ENCODE peak calls at places on chromosomes 13 and 19, in ten cellular contexts. M is gastrocnemius medialis, S is IMR-90, W is right lobe of liver, O is thyroid gland, D is A549, N is breast epithelium, L is GM12892, I is Peyer's patch, G is NB4. P is an unnamed sample.

GRCh38 chr13:110123041-110123809 is 183.7 kb downstream of the COL4A1 start:
- DNase-seq in M (no peak), S (no peak), W (no peak), O (no peak), D (no peak), N (no peak), L (no peak), I (no peak), G (no peak), P (no peak)

GRCh38 chr19:9914315-9915207 is 21.8 kb downstream of the OLFM2 start:
- DNase-seq in M (peak), S (peak), W (peak), O (peak), D (peak), N (peak), L (peak), I (peak), G (peak), P (peak)

GRCh38 chr19:46019270-46019669 is 3.6 kb downstream of the PGLYRP1 start:
- DNase-seq in M (no peak), S (no peak), W (no peak), O (no peak), D (no peak), N (no peak), L (no peak), I (no peak), G (no peak), P (no peak)

GRCh38 chr19:55912916-55913315 is 19.2 kb downstream of the NLRP13 start:
- DNase-seq in M (no peak), S (no peak), W (no peak), O (no peak), D (no peak), N (no peak), L (no peak), I (no peak), G (no peak), P (no peak)

GRCh38 chr13:51623473-51623872 is 39.2 kb downstream of the WDFY2 start:
- DNase-seq in M (no peak), S (no peak), W (no peak), O (no peak), D (no peak), N (no peak), L (no peak), I (no peak), G (peak), P (peak)

GRCh38 chr13:110242615-110243014 is 64.3 kb downstream of the COL4A1 start:
- DNase-seq in M (no peak), S (no peak), W (no peak), O (no peak), D (no peak), N (no peak), L (no peak), I (no peak), G (no peak), P (no peak)

GRCh38 chr13:42364613-42365000 is 92.7 kb downstream of the AKAP11 start:
- DNase-seq in M (no peak), S (no peak), W (no peak), O (no peak), D (no peak), N (no peak), L (no peak), I (no peak), G (no peak), P (no peak)

GRCh38 chr19:18070181-18070580 is 16.6 kb downstream of the IL12RB1 start:
- DNase-seq in M (no peak), S (no peak), W (no peak), O (no peak), D (no peak), N (no peak), L (no peak), I (no peak), G (no peak), P (no peak)

GRCh38 chr13:47437411-47437810 is 540.6 kb upstream of the HTR2A start:
- DNase-seq in M (no peak), S (peak), W (no peak), O (no peak), D (no peak), N (no peak), L (no peak), I (no peak), G (no peak), P (no peak)

GRCh38 chr19:52343548-52343947 is 7.5 kb downstream of the ZNF610 start:
- DNase-seq in M (no peak), S (peak), W (no peak), O (peak), D (no peak), N (peak), L (peak), I (peak), G (peak), P (peak)

GRCh38 chr19:9620842-9621155 is 233 bp downstream of the ZNF561 start:
- DNase-seq in M (no peak), S (no peak), W (no peak), O (no peak), D (no peak), N (no peak), L (no peak), I (no peak), G (no peak), P (no peak)

GRCh38 chr19:49395581-49396407 is 7.7 kb downstream of the KASH5 start:
- DNase-seq in M (no peak), S (no peak), W (no peak), O (no peak), D (no peak), N (no peak), L (no peak), I (no peak), G (no peak), P (no peak)

GRCh38 chr19:35248310-35249145 is at the start of gene LSR:
- DNase-seq in M (no peak), S (no peak), W (peak), O (peak), D (peak), N (peak), L (peak), I (peak), G (no peak), P (no peak)

GRCh38 chr13:113421673-113422270 is 31.5 kb downstream of the ADPRHL1 start:
- DNase-seq in M (no peak), S (peak), W (no peak), O (no peak), D (no peak), N (no peak), L (no peak), I (no peak), G (no peak), P (no peak)

GRCh38 chr19:30216453-30216852 is 155.7 kb upstream of the ZNF536 start:
- DNase-seq in M (no peak), S (no peak), W (no peak), O (no peak), D (no peak), N (no peak), L (no peak), I (no peak), G (no peak), P (no peak)

GRCh38 chr19:17529239-17530158 is 18.1 kb downstream of the PGLS start:
- DNase-seq in M (no peak), S (no peak), W (no peak), O (no peak), D (no peak), N (no peak), L (no peak), I (no peak), G (peak), P (no peak)

GRCh38 chr13:46668302-46668720 is 115.3 kb downstream of the LRCH1 start:
- DNase-seq in M (peak), S (peak), W (no peak), O (peak), D (no peak), N (no peak), L (no peak), I (no peak), G (no peak), P (peak)

GRCh38 chr19:18428173-18428836 is 9.1 kb downstream of the SSBP4 start:
- DNase-seq in M (no peak), S (no peak), W (no peak), O (no peak), D (no peak), N (no peak), L (no peak), I (no peak), G (no peak), P (no peak)

GRCh38 chr13:110525328-110526319 is 35.9 kb downstream of the RAB20 start:
- DNase-seq in M (peak), S (no peak), W (peak), O (peak), D (no peak), N (no peak), L (peak), I (peak), G (no peak), P (no peak)

GRCh38 chr13:111007209-111007608 is 92.3 kb upstream of the ANKRD10 start:
- DNase-seq in M (no peak), S (no peak), W (no peak), O (no peak), D (no peak), N (no peak), L (no peak), I (no peak), G (peak), P (no peak)

GRCh38 chr13:38045278-38046048 is 175.9 kb upstream of the TRPC4 start:
- DNase-seq in M (no peak), S (peak), W (no peak), O (no peak), D (no peak), N (no peak), L (no peak), I (no peak), G (peak), P (peak)

GRCh38 chr19:35555301-35556005 is 8.0 kb downstream of the ATP4A start:
- DNase-seq in M (no peak), S (peak), W (no peak), O (no peak), D (peak), N (no peak), L (no peak), I (no peak), G (peak), P (peak)

GRCh38 chr13:113245858-113246791 is 36.7 kb downstream of the CUL4A start:
- DNase-seq in M (no peak), S (peak), W (no peak), O (peak), D (no peak), N (no peak), L (no peak), I (no peak), G (no peak), P (peak)

GRCh38 chr19:41801682-41802317 is 5.4 kb downstream of the CEACAM3 start:
- DNase-seq in M (no peak), S (no peak), W (peak), O (no peak), D (no peak), N (no peak), L (no peak), I (no peak), G (peak), P (no peak)

GRCh38 chr19:6752257-6753177 is 13.0 kb downstream of the TRIP10 start:
- DNase-seq in M (no peak), S (no peak), W (peak), O (no peak), D (no peak), N (no peak), L (no peak), I (peak), G (no peak), P (no peak)
- TF ChIP-seq POLR2A in M (no peak), S (no peak), W (peak), O (no peak), D (no peak), N (no peak), L (no peak), I (peak), G (no peak), P (no peak)

DNA sequence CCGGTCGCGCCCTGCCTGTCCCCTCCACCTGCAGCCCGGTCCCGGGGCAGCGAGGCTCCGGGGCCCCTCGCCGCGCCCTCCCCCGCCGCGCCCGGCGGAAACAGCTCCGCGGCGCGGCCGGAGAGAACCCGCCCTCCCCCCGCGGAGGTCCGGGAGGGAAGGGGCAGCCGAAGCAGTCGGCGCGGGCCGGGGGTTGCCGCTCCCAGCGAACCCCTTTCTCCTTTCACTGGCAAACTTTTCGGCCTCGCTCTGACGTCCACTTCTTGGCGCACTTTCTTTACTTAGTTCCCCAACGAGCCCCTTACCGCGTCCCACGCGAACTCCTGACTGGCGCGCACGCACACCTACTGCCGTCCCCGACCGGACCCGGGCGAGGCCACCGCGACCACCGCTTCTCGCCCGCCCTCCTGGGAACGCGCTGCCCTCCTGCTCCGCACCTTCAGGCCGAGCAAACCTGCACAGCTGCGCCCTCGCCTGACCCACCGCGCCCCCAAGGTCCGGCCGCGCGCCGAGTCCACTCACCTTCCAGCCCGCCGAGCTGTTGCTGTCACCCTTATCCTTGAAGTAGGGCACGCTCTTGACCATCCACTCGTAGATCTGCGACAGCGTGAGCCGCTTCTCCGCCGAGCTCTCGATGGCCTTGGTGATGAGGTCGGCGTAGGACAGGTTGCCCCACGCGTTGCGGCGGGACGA is 1.2 kb downstream of the FOXO1 start:
- DNase-seq in M (peak), S (no peak), W (peak), O (peak), D (peak), N (no peak), L (no peak), I (peak), G (peak), P (peak)
- TF ChIP-seq POLR2A in M (no peak), S (no peak), W (peak), O (no peak), D (no peak), N (no peak), L (peak), I (no peak), G (no peak), P (no peak)

GRCh38 chr19:58304255-58304654 is 922 bp upstream of the ERVK3-1 start:
- DNase-seq in M (no peak), S (no peak), W (no peak), O (no peak), D (no peak), N (no peak), L (no peak), I (no peak), G (no peak), P (peak)

GRCh38 chr19:58307736-58308135 is 2.6 kb downstream of the ERVK3-1 start:
- DNase-seq in M (no peak), S (no peak), W (no peak), O (no peak), D (no peak), N (no peak), L (no peak), I (no peak), G (no peak), P (no peak)

GRCh38 chr19:58304748-58305064 is 471 bp upstream of the ERVK3-1 start:
- DNase-seq in M (no peak), S (no peak), W (no peak), O (no peak), D (no peak), N (no peak), L (no peak), I (no peak), G (no peak), P (no peak)

GRCh38 chr19:58305932-58306323 is 751 bp downstream of the ERVK3-1 start:
- DNase-seq in M (no peak), S (no peak), W (no peak), O (peak), D (peak), N (no peak), L (no peak), I (peak), G (peak), P (no peak)

GRCh38 chr19:58305065-58305931 is at the start of gene ERVK3-1:
- DNase-seq in M (peak), S (peak), W (peak), O (peak), D (peak), N (peak), L (peak), I (peak), G (peak), P (peak)
- TF ChIP-seq POLR2A in M (peak), S (peak), W (peak), O (peak), D (peak), N (peak), L (peak), I (peak), G (peak), P (peak)

GRCh38 chr19:15432629-15433518 is 14.1 kb upstream of the AKAP8L start:
- DNase-seq in M (peak), S (peak), W (peak), O (peak), D (peak), N (peak), L (peak), I (peak), G (peak), P (peak)
- TF ChIP-seq POLR2A in M (peak), S (peak), W (peak), O (peak), D (peak), N (no peak), L (peak), I (no peak), G (peak), P (peak)

P was measured in erythroblast.